ENCODE peak calls at places on chromosomes 1 and 21, in six cellular contexts. O, I, U, R, W and Z are unnamed samples.

GRCh38 chr21:33608559-33608958 is 20.1 kb upstream of the DONSON start:
- DNase-seq in O (peak; percentile 60), I (no peak), U (no peak), R (no peak), W (peak; percentile 2), Z (no peak)

GRCh38 chr1:15328785-15329480 is 80.8 kb upstream of the EFHD2 start:
- DNase-seq in O (peak; percentile 88), I (no peak), U (no peak), R (no peak), W (peak; percentile 54), Z (peak; percentile 92)

GRCh38 chr1:150001415-150001814 is 9.1 kb downstream of the OTUD7B start:
- DNase-seq in O (no peak), I (no peak), U (no peak), R (no peak), W (no peak), Z (no peak)

GRCh38 chr1:116203192-116203723 is 92.1 kb downstream of the MAB21L3 start:
- DNase-seq in O (peak; percentile 13), I (no peak), U (no peak), R (no peak), W (no peak), Z (no peak)

GRCh38 chr1:227892930-227893695 is 54.6 kb downstream of the WNT9A start:
- DNase-seq in O (no peak), I (no peak), U (peak; percentile 2), R (peak; percentile 4), W (no peak), Z (peak; percentile 86)

GRCh38 chr1:9075023-9075422 is 5.6 kb upstream of the SLC2A5 start:
- DNase-seq in O (no peak), I (peak; percentile 62), U (no peak), R (no peak), W (no peak), Z (no peak)

GRCh38 chr1:46991083-46991923 is 32.2 kb upstream of the CYP4X1 start:
- DNase-seq in O (peak; percentile 17), I (no peak), U (no peak), R (peak; percentile 6), W (no peak), Z (no peak)

GRCh38 chr1:154663656-154664055 is 55.7 kb upstream of the ADAR start:
- DNase-seq in O (peak; percentile 4), I (no peak), U (no peak), R (no peak), W (no peak), Z (no peak)

GRCh38 chr21:35015435-35016024 is 33.6 kb downstream of the RUNX1 start:
- DNase-seq in O (no peak), I (no peak), U (no peak), R (no peak), W (no peak), Z (no peak)

GRCh38 chr1:156750932-156751723 is at the start of gene HDGF:
- DNase-seq in O (peak; percentile 73), I (no peak), U (no peak), R (peak; percentile 71), W (no peak), Z (no peak)

GRCh38 chr1:15826810-15827507 is 19.5 kb upstream of the UQCRHL start:
- DNase-seq in O (no peak), I (no peak), U (no peak), R (no peak), W (no peak), Z (peak; percentile 62)

GRCh38 chr1:53617382-53618217 is 121.4 kb downstream of the GLIS1 start:
- DNase-seq in O (peak; percentile 43), I (peak; percentile 17), U (no peak), R (no peak), W (no peak), Z (peak; percentile 90)

GRCh38 chr1:119731741-119732430 is 20.2 kb downstream of the PHGDH start:
- DNase-seq in O (no peak), I (no peak), U (no peak), R (no peak), W (no peak), Z (no peak)

GRCh38 chr1:119870917-119871486 is 25.3 kb downstream of the ADAM30 start:
- DNase-seq in O (peak; percentile 83), I (no peak), U (peak; percentile 16), R (peak; percentile 85), W (peak; percentile 89), Z (peak; percentile 92)

GRCh38 chr1:180353930-180354329 is 123.9 kb downstream of the LHX4 start:
- DNase-seq in O (no peak), I (no peak), U (no peak), R (no peak), W (no peak), Z (no peak)

GRCh38 chr1:159798893-159799292 is 3.3 kb upstream of the FCRL6 start:
- DNase-seq in O (peak; percentile 93), I (no peak), U (no peak), R (peak; percentile 71), W (peak; percentile 91), Z (peak; percentile 89)

GRCh38 chr1:8406946-8407345 is 89.0 kb downstream of the SLC45A1 start:
- DNase-seq in O (no peak), I (no peak), U (no peak), R (no peak), W (no peak), Z (no peak)

GRCh38 chr1:80064524-80064923 is 1058.0 kb upstream of the ADGRL4 start:
- DNase-seq in O (peak; percentile 9), I (peak; percentile 59), U (no peak), R (no peak), W (no peak), Z (no peak)

GRCh38 chr1:110340207-110340468 is 961 bp downstream of the RBM15 start:
- DNase-seq in O (no peak), I (no peak), U (no peak), R (peak; percentile 16), W (no peak), Z (peak; percentile 77)

GRCh38 chr1:21492171-21492625 is 17.0 kb upstream of the ALPL start:
- DNase-seq in O (no peak), I (no peak), U (no peak), R (no peak), W (no peak), Z (no peak)

GRCh38 chr1:245566952-245567351 is 412.2 kb downstream of the KIF26B start:
- DNase-seq in O (peak; percentile 45), I (no peak), U (no peak), R (no peak), W (peak; percentile 76), Z (no peak)

GRCh38 chr1:72567511-72567910 is 285.2 kb upstream of the NEGR1 start:
- DNase-seq in O (peak; percentile 12), I (no peak), U (no peak), R (no peak), W (no peak), Z (no peak)

GRCh38 chr21:37564924-37565529 is 198.5 kb downstream of the DYRK1A start:
- DNase-seq in O (peak; percentile 41), I (no peak), U (no peak), R (peak; percentile 17), W (no peak), Z (no peak)

GRCh38 chr21:18801468-18801867 is 397.9 kb upstream of the TMPRSS15 start:
- DNase-seq in O (no peak), I (no peak), U (no peak), R (no peak), W (no peak), Z (no peak)

GRCh38 chr1:24060482-24060881 is 51.5 kb downstream of the MYOM3 start:
- DNase-seq in O (no peak), I (no peak), U (no peak), R (no peak), W (no peak), Z (no peak)

GRCh38 chr1:46456411-46456963 is 33.1 kb upstream of the DMBX1 start:
- DNase-seq in O (peak; percentile 21), I (no peak), U (no peak), R (no peak), W (no peak), Z (no peak)